ENCODE peak calls at places on chromosomes 3 and 15, in four cellular contexts. A, U, K and G are unnamed samples.

GRCh38 chr3:146517684-146518435 is 26.5 kb downstream of the PLSCR1 start:
- DNase-seq in A (no peak), U (no peak), K (no peak), G (no peak)

GRCh38 chr3:29805757-29806156 is 524.9 kb downstream of the RBMS3 start:
- DNase-seq in A (no peak), U (peak), K (no peak), G (no peak)

GRCh38 chr15:98025237-98025636 is 64.7 kb downstream of the ARRDC4 start:
- DNase-seq in A (no peak), U (peak), K (no peak), G (no peak)

GRCh38 chr15:89104172-89104564 is 15.9 kb downstream of the ABHD2 start:
- DNase-seq in A (no peak), U (peak), K (no peak), G (no peak)

GRCh38 chr3:64355473-64355872 is 130.2 kb upstream of the PRICKLE2 start:
- DNase-seq in A (no peak), U (peak), K (no peak), G (peak)

GRCh38 chr15:70427120-70427519 is 329.4 kb upstream of the TLE3 start:
- DNase-seq in A (no peak), U (no peak), K (no peak), G (peak)

GRCh38 chr3:175484666-175485065 is 625.5 kb downstream of the NAALADL2 start:
- DNase-seq in A (no peak), U (no peak), K (no peak), G (no peak)

GRCh38 chr15:94683912-94684311 is 452.6 kb downstream of the MCTP2 start:
- DNase-seq in A (no peak), U (no peak), K (no peak), G (no peak)

DNA sequence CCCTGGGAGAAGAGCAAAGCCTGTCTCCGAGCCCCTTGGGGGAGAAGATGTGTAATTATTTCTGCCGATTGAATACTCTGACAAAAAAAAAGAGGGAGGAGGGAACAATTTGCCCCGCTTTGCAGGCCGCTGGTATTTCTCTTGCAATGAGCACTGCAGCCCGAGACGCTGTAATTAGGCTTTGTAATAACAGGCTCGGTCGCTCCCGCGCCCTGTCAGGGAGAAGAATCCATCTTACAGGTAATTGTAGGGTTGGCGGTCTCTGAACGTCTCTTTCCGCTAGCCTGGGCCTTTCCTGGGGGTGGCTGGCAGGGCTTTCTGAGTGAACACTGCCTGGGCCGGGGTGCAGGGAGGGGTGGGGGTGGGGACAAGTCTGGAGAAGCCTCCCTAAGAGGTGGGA is 131.4 kb downstream of the WNT7A start:
- DNase-seq in A (no peak), U (no peak), K (no peak), G (no peak)
- TF ChIP-seq MAZ in A (no peak), U (no peak), K (no peak), G (no peak)

GRCh38 chr3:163335429-163335828 is 1742.9 kb downstream of the SI start:
- DNase-seq in A (no peak), U (no peak), K (no peak), G (no peak)
- TF ChIP-seq MAZ in A (no peak), U (no peak), K (no peak), G (no peak)

GRCh38 chr3:12918231-12918630 is 76.9 kb upstream of the RPL32 start:
- DNase-seq in A (no peak), U (no peak), K (no peak), G (no peak)

GRCh38 chr3:12911881-12912415 is 70.6 kb upstream of the RPL32 start:
- DNase-seq in A (no peak), U (no peak), K (no peak), G (no peak)

GRCh38 chr3:12919205-12919604 is 77.8 kb upstream of the RPL32 start:
- DNase-seq in A (no peak), U (no peak), K (no peak), G (no peak)

GRCh38 chr3:12914075-12914474 is 72.7 kb upstream of the RPL32 start:
- DNase-seq in A (no peak), U (no peak), K (no peak), G (no peak)

GRCh38 chr3:12916159-12916558 is 74.8 kb upstream of the RPL32 start:
- DNase-seq in A (no peak), U (no peak), K (no peak), G (no peak)
- TF ChIP-seq MAZ in A (no peak), U (no peak), K (no peak), G (no peak)

DNA sequence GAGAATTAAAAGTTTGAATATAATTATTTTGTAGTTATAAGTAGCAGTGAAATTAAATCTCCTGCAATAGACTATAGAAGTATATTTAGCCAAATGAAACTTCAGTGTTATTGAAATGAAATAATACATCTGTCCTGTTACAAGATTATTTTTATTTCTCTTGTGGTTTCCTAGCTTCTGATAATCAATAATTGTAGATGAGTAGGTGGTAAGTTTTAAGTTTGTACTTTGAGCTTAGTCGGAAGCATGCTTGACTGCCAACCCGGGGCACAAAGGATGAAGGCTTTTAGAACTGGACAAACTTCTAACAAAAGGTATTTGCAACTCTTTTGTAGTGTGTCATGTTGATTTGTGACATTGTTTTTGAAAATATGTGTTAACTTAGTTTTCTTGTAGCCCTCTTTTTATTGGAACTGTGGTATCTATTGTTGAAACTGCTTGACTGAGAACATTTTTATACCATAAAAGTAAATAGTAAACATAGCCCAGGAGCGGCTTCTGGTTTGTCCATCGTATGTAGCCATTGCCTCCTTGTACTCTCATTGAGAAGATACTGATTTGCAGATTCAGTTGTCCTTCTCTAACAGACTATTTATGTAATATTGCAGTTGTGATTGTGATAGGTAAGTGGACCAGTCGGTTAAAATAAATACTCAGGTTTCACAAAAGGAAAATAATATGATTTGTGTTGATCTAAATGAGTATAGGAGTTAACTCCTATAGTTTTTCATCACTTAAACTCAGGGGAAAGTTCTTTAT is 2.9 kb downstream of the CTNNB1 start:
- DNase-seq in A (peak), U (no peak), K (no peak), G (no peak)
- TF ChIP-seq MAZ in A (no peak), U (no peak), K (no peak), G (no peak)

GRCh38 chr3:195895900-195896360 is 12.4 kb downstream of the TNK2 start:
- DNase-seq in A (no peak), U (no peak), K (peak), G (peak)
- TF ChIP-seq MAZ in A (no peak), U (no peak), K (peak), G (no peak)

GRCh38 chr3:127572186-127572585 is 18.3 kb downstream of the TPRA1 start:
- DNase-seq in A (no peak), U (no peak), K (no peak), G (no peak)

GRCh38 chr3:127572735-127573134 is 17.8 kb downstream of the TPRA1 start:
- DNase-seq in A (no peak), U (no peak), K (no peak), G (no peak)

GRCh38 chr3:127574880-127575878 is 15.4 kb downstream of the TPRA1 start:
- DNase-seq in A (peak), U (peak), K (peak), G (peak)

GRCh38 chr3:127573401-127573800 is 17.1 kb downstream of the TPRA1 start:
- DNase-seq in A (no peak), U (no peak), K (no peak), G (no peak)

DNA sequence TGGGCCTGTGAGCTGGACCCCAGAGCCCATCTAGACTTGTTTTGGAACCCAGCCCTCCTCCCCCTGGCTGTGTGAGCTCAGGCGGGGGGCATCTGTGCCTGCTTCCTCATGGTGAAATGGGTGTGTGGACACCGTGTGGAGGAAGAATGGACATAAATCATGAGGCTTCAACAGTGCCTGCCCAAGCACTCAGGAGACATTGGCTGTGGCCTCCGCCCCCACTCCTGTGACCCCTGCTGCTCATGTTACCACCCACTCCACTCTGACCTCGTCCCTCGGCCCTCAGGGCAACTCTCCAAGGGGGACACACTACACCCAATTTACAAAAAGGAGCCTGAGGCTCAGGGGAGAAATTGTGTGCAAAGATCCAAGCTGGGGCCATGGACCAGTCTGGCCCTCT is 16.6 kb downstream of the TPRA1 start:
- DNase-seq in A (no peak), U (no peak), K (no peak), G (no peak)
- TF ChIP-seq MAZ in A (no peak), U (no peak), K (no peak), G (no peak)

DNA sequence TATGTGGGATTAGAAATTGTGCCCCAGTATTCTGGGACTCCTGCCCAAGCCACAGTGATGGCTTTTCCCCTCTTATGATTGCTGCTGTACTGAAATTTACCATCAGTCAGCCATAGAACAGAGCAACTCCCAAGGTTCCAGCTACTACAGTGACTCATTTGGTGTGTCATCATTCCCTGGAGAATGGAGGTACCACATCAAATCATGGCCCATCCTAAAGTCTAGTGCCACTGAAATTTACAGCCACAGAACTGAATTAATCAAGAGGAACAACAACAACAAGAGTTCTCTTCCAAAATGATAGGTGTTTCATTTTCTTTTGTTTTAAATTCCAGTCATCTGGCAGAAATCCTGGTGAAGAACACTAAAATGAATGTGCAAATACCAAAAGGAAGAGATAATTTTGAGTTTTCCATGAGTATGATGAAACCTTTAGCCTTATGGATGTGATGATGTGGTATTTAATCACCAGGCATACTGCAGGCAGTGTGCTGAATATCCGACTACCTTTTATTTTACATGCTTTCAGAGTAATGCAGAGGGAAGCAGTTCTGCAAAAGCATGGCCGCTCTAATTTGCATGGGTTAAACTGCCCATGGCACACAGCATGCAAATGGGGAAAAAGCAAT is 75.6 kb upstream of the SLC2A2 start:
- DNase-seq in A (no peak), U (peak), K (no peak), G (no peak)
- TF ChIP-seq MAZ in A (no peak), U (no peak), K (no peak), G (no peak)